ENCODE peak calls at places on chromosomes 7 and 10, in four cellular contexts. H is AG04449, G is choroid plexus epithelial cell, S is SK-N-SH. Z is an unnamed sample.

GRCh38 chr7:137454169-137455166 is 110.9 kb upstream of the PTN start:
- DNase-seq in H (no peak), G (peak), S (peak), Z (no peak)

GRCh38 chr10:126247454-126247975 is 140.8 kb downstream of the ADAM12 start:
- DNase-seq in H (peak), G (peak), S (no peak), Z (peak)

GRCh38 chr7:29806131-29806792 is at the start of gene WIPF3:
- DNase-seq in H (no peak), G (no peak), S (peak), Z (no peak)

GRCh38 chr7:151008511-151009323 is 15.6 kb downstream of the ATG9B start:
- DNase-seq in H (no peak), G (peak), S (peak), Z (no peak)

GRCh38 chr7:85997515-85997914 is 646.2 kb upstream of the GRM3 start:
- DNase-seq in H (no peak), G (no peak), S (no peak), Z (no peak)

GRCh38 chr10:83536426-83536825 is 602.9 kb upstream of the GHITM start:
- DNase-seq in H (no peak), G (no peak), S (no peak), Z (no peak)

GRCh38 chr7:121689749-121690148 is 183.2 kb upstream of the PTPRZ1 start:
- DNase-seq in H (no peak), G (peak), S (no peak), Z (no peak)

GRCh38 chr10:91536101-91536500 is 96.8 kb downstream of the PPP1R3C start:
- DNase-seq in H (no peak), G (no peak), S (no peak), Z (no peak)

GRCh38 chr10:119500138-119500795 is 42.3 kb downstream of the RGS10 start:
- DNase-seq in H (no peak), G (no peak), S (no peak), Z (no peak)

GRCh38 chr7:39509912-39510311 is 56.3 kb upstream of the YAE1 start:
- DNase-seq in H (no peak), G (no peak), S (no peak), Z (no peak)

GRCh38 chr7:29140873-29141468 is 5.4 kb downstream of the CPVL start:
- DNase-seq in H (no peak), G (peak), S (no peak), Z (no peak)

GRCh38 chr10:77409697-77410471 is 227.7 kb downstream of the KCNMA1 start:
- DNase-seq in H (no peak), G (no peak), S (no peak), Z (no peak)

GRCh38 chr7:135245826-135246825 is 12.5 kb downstream of the STRA8 start:
- DNase-seq in H (no peak), G (no peak), S (peak), Z (no peak)

GRCh38 chr7:5222861-5223411 is 32.9 kb downstream of the WIPI2 start:
- DNase-seq in H (no peak), G (no peak), S (no peak), Z (no peak)

GRCh38 chr7:600935-601334 is 81.3 kb upstream of the PDGFA start:
- DNase-seq in H (no peak), G (no peak), S (no peak), Z (no peak)

GRCh38 chr7:118870187-118870586 is 645.7 kb downstream of the ANKRD7 start:
- DNase-seq in H (no peak), G (peak), S (no peak), Z (no peak)

GRCh38 chr10:132153616-132154217 is 33.0 kb upstream of the DPYSL4 start:
- DNase-seq in H (no peak), G (no peak), S (no peak), Z (no peak)

GRCh38 chr7:55113760-55114541 is 95.1 kb downstream of the EGFR start:
- DNase-seq in H (no peak), G (no peak), S (no peak), Z (no peak)

GRCh38 chr7:13794581-13794980 is 194.9 kb downstream of the ETV1 start:
- DNase-seq in H (no peak), G (no peak), S (no peak), Z (no peak)

GRCh38 chr7:132751282-132751647 is 175.0 kb upstream of the PLXNA4 start:
- DNase-seq in H (no peak), G (no peak), S (no peak), Z (no peak)

GRCh38 chr7:128833148-128833938 is 3.1 kb downstream of the FLNC start:
- DNase-seq in H (no peak), G (peak), S (peak), Z (no peak)

GRCh38 chr10:42836096-42836495 is 53.5 kb downstream of the BMS1 start:
- DNase-seq in H (no peak), G (no peak), S (no peak), Z (no peak)

GRCh38 chr7:16028651-16029050 is 342.2 kb upstream of the MEOX2 start:
- DNase-seq in H (no peak), G (no peak), S (no peak), Z (no peak)

GRCh38 chr10:71201921-71202713 is 10.3 kb upstream of the UNC5B start:
- DNase-seq in H (no peak), G (no peak), S (peak), Z (no peak)

GRCh38 chr10:70035531-70035930 is 17.1 kb upstream of the MACROH2A2 start:
- DNase-seq in H (no peak), G (no peak), S (no peak), Z (no peak)

GRCh38 chr7:38070718-38071117 is 107.3 kb upstream of the STARD3NL start:
- DNase-seq in H (no peak), G (peak), S (peak), Z (no peak)

GRCh38 chr10:15150563-15150962 is 17.9 kb downstream of the NMT2 start:
- DNase-seq in H (no peak), G (no peak), S (no peak), Z (no peak)

GRCh38 chr7:158431941-158432347 is 155.7 kb downstream of the PTPRN2 start:
- DNase-seq in H (no peak), G (peak), S (peak), Z (peak)

GRCh38 chr7:100431286-100431735 is 1.7 kb downstream of the MEPCE start:
- DNase-seq in H (no peak), G (no peak), S (no peak), Z (no peak)

GRCh38 chr7:99397632-99397983 is 10.8 kb downstream of the PDAP1 start:
- DNase-seq in H (no peak), G (no peak), S (no peak), Z (no peak)

GRCh38 chr10:73998623-73999622 is 1.0 kb downstream of the VCL start:
- DNase-seq in H (no peak), G (peak), S (peak), Z (peak)
- TF ChIP-seq CTCF in H (peak), G (peak), S (peak), Z (peak)

DNA sequence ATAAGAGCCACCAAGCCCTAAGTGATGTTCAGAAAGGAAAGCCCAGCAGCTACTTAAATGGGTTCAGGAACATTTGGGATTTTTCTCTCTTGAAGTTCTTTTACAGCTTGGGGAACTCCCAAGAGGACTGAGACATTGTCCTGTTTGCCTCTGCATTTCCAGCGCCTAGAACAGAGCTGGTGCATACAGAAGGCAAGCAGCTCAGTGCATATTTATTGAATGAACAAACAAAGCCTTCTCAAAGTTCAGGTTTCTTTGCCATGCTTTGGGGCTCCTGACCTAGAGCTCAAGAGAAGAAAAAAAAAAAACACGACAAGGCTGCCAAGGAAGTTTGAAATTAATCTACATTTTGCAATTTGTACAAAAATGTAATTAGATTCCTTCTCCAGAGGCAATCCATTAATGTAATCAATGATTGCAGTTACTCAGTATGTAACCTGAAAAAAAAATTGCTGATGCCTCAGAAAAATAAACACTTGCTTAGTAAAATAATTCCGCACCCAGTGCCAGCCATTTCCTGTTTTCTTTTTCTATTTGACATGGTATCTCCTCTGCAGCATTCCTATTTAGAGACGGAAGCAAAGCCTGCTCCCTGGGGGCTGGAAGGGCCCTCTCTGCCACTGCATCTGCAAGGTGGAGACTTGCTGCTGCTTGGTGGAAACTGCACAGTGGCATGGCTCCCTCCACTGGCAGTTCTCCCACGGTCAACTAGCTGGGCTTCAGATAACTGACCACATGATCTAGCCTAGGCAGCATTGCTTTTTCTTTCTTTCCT is 157.3 kb downstream of the TMEM178B start:
- DNase-seq in H (no peak), G (peak), S (peak), Z (no peak)
- TF ChIP-seq CTCF in H (no peak), G (peak), S (no peak), Z (peak)

DNA sequence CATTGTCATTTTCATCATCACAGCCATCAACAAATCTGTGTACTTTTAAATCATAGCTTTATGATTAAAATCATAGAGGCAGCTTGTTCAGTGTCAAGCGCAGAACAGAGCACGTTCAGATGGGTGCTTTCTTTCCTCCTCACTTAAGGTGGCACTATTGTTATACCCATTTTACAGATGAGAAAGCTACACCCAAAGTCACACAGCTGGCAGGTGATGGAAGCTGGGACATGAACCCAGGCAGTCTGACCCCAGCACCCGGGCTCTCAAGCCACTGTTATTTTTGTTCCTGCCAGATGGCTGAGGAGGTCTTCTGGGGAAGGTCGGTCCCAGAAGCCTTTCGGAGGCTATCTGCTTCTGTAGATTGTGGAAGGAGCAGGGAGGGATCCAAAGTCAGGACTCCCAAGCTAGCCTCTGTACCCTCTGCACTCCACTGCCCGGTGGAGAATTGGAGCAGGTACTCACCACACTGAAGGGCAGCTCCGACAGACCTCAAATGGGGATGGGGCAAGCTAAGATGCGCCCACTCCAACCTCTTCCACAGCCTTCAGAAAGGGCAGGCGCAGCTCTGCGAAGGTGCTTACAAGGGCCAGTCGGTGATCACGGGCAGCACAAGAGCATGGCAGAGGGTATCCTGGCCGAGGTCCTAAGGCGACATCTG is 610 bp downstream of the AVPI1 start:
- DNase-seq in H (no peak), G (no peak), S (no peak), Z (no peak)
- TF ChIP-seq CTCF in H (no peak), G (no peak), S (no peak), Z (no peak)

DNA sequence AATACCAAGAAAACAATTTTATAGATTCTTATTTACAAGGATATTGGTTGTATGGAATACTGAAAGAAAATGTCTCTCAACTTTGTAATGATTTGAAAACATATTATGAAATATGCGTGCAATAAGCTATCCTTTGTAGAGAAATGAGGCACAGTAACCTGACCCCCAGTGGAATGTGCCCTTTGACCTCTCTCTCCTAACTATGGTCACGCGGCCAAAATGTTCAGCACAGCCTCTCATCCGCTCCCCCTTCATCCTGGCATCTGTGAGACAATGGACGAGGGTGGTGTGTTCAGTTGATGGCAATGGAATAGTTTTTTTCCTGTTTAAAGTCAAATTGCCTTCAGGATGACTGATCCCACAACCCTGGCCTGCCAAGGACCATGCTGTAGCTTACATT is 13.3 kb downstream of the BEND7 start:
- DNase-seq in H (no peak), G (no peak), S (no peak), Z (no peak)
- TF ChIP-seq CTCF in H (no peak), G (no peak), S (no peak), Z (no peak)

GRCh38 chr7:141027043-141027442 is 12.3 kb upstream of the MRPS33 start:
- DNase-seq in H (no peak), G (no peak), S (no peak), Z (no peak)
- TF ChIP-seq CTCF in H (no peak), G (no peak), S (no peak), Z (no peak)

GRCh38 chr7:93879356-93879755 is 11.2 kb downstream of the TFPI2 start:
- DNase-seq in H (no peak), G (no peak), S (no peak), Z (no peak)

GRCh38 chr7:93883078-93883916 is 7.3 kb downstream of the TFPI2 start:
- DNase-seq in H (no peak), G (peak), S (no peak), Z (no peak)

GRCh38 chr7:93873998-93874574 is 16.5 kb downstream of the TFPI2 start:
- DNase-seq in H (no peak), G (no peak), S (no peak), Z (no peak)

GRCh38 chr7:93882481-93882880 is 8.1 kb downstream of the TFPI2 start:
- DNase-seq in H (no peak), G (no peak), S (no peak), Z (no peak)

GRCh38 chr7:93877742-93878141 is 12.8 kb downstream of the TFPI2 start:
- DNase-seq in H (no peak), G (peak), S (no peak), Z (no peak)
- TF ChIP-seq CTCF in H (no peak), G (peak), S (no peak), Z (no peak)

GRCh38 chr7:91264083-91264923 is at the start of gene FZD1:
- DNase-seq in H (peak), G (peak), S (peak), Z (peak)
- TF ChIP-seq CTCF in H (peak), G (no peak), S (peak), Z (no peak)